ENCODE peak calls at places on chromosome 13, in seven cellular contexts. T, N, F, L, X, W and H are unnamed samples.

GRCh38 chr13:47853236-47853635 is 147.8 kb downstream of the SUCLA2 start:
- DNase-seq in W (no peak), T (no peak), F (no peak), N (peak; percentile 59), L (no peak), X (no peak), H (no peak)

GRCh38 chr13:86946734-86947133 is 724.4 kb upstream of the SLITRK5 start:
- DNase-seq in F (no peak), W (no peak), L (no peak), T (no peak), N (no peak), X (no peak), H (no peak)

GRCh38 chr13:20356437-20356836 is 124.3 kb upstream of the GJB6 start:
- DNase-seq in W (no peak), F (no peak), L (no peak), T (no peak), X (no peak), N (no peak), H (no peak)

GRCh38 chr13:48726711-48727110 is 73.0 kb downstream of the CYSLTR2 start:
- DNase-seq in T (no peak), L (peak; percentile 45), N (no peak), W (no peak), F (no peak), X (no peak), H (peak; percentile 33)

GRCh38 chr13:67229438-67230242 is 496 bp downstream of the PCDH9 start:
- DNase-seq in W (no peak), F (no peak), X (no peak), T (no peak), L (no peak), N (peak; percentile 29), H (no peak)

GRCh38 chr13:23949736-23950135 is 52.4 kb upstream of the C1QTNF9B start:
- DNase-seq in X (no peak), T (no peak), N (no peak), L (no peak), F (no peak), W (no peak), H (no peak)

GRCh38 chr13:109228211-109228610 is 558.2 kb downstream of the IRS2 start:
- DNase-seq in T (no peak), X (no peak), F (no peak), W (no peak), N (no peak), L (no peak), H (no peak)

GRCh38 chr13:22825186-22825585 is 355.6 kb upstream of the SGCG start:
- DNase-seq in F (no peak), L (no peak), T (no peak), X (no peak), N (no peak), W (no peak), H (no peak)

GRCh38 chr13:106570354-106570822 is 2.5 kb upstream of the ARGLU1 start:
- DNase-seq in F (no peak), N (peak; percentile 93), T (peak; percentile 73), W (no peak), X (peak; percentile 60), L (peak; percentile 78), H (peak; percentile 83)

GRCh38 chr13:108963846-108964600 is 334.6 kb downstream of the MYO16 start:
- DNase-seq in F (no peak), T (no peak), X (no peak), L (no peak), W (no peak), N (peak; percentile 53), H (no peak)

GRCh38 chr13:104491951-104492350 is 1425.7 kb upstream of the SLC10A2 start:
- DNase-seq in N (no peak), W (no peak), T (no peak), X (no peak), L (no peak), F (no peak), H (peak; percentile 84)

GRCh38 chr13:110162053-110162452 is 144.9 kb downstream of the COL4A1 start:
- DNase-seq in T (no peak), L (no peak), F (no peak), X (no peak), N (no peak), W (no peak), H (no peak)

GRCh38 chr13:50635504-50635903 is 208.0 kb downstream of the DLEU7 start:
- DNase-seq in X (no peak), N (no peak), F (no peak), L (no peak), W (no peak), T (peak; percentile 57), H (no peak)

GRCh38 chr13:90622547-90622946 is 724.9 kb upstream of the MIR17HG start:
- DNase-seq in W (no peak), T (no peak), F (no peak), L (no peak), X (no peak), N (no peak), H (no peak)

GRCh38 chr13:93248627-93249047 is 22.0 kb downstream of the GPC6 start:
- DNase-seq in F (peak; percentile 97), L (peak; percentile 19), N (peak; percentile 63), T (no peak), X (no peak), W (no peak), H (peak; percentile 25)

GRCh38 chr13:84126671-84127171 is 244.4 kb upstream of the SLITRK1 start:
- DNase-seq in L (no peak), T (no peak), F (no peak), N (peak; percentile 4), W (no peak), X (no peak), H (no peak)

GRCh38 chr13:99655351-99656091 is 154.2 kb downstream of the TM9SF2 start:
- DNase-seq in N (peak; percentile 78), X (no peak), T (no peak), W (no peak), F (no peak), L (no peak), H (no peak)